ENCODE peak calls at places on chromosomes 3 and 15, in ten cellular contexts. One of them, this sample, is unnamed.

GRCh38 chr3:169454823-169455222 is 208.7 kb downstream of the MECOM start:
- DNase-seq in stomach: no peak
- DNase-seq in Peyer's patch: no peak
- DNase-seq in prostate gland: no peak
- DNase-seq in transverse colon: no peak
- DNase-seq in A549: no peak
- DNase-seq in thyroid gland: no peak
- DNase-seq in heart left ventricle: no peak
- DNase-seq in spleen: no peak
- DNase-seq in breast epithelium: no peak
- DNase-seq in this sample: no peak

GRCh38 chr3:174016186-174016585 is 618.6 kb downstream of the NLGN1 start:
- DNase-seq in thyroid gland: no peak
- DNase-seq in stomach: no peak
- DNase-seq in prostate gland: no peak
- DNase-seq in heart left ventricle: no peak
- DNase-seq in A549: no peak
- DNase-seq in Peyer's patch: no peak
- DNase-seq in transverse colon: no peak
- DNase-seq in spleen: no peak
- DNase-seq in breast epithelium: no peak
- DNase-seq in this sample: no peak

GRCh38 chr3:180351601-180352000 is 250.4 kb upstream of the TTC14 start:
- DNase-seq in Peyer's patch: no peak
- DNase-seq in stomach: no peak
- DNase-seq in transverse colon: no peak
- DNase-seq in thyroid gland: no peak
- DNase-seq in prostate gland: no peak
- DNase-seq in breast epithelium: no peak
- DNase-seq in A549: no peak
- DNase-seq in spleen: no peak
- DNase-seq in heart left ventricle: no peak
- DNase-seq in this sample: no peak

GRCh38 chr3:101377796-101378195 is 57.4 kb upstream of the IMPG2 start:
- DNase-seq in stomach: no peak
- DNase-seq in heart left ventricle: no peak
- DNase-seq in thyroid gland: no peak
- DNase-seq in spleen: no peak
- DNase-seq in A549: no peak
- DNase-seq in breast epithelium: no peak
- DNase-seq in Peyer's patch: no peak
- DNase-seq in transverse colon: no peak
- DNase-seq in prostate gland: no peak
- DNase-seq in this sample: no peak

GRCh38 chr3:40768536-40768935 is 243.8 kb downstream of the ZNF621 start:
- DNase-seq in A549: peak; percentile 12
- DNase-seq in thyroid gland: no peak
- DNase-seq in breast epithelium: no peak
- DNase-seq in prostate gland: no peak
- DNase-seq in transverse colon: no peak
- DNase-seq in heart left ventricle: no peak
- DNase-seq in spleen: no peak
- DNase-seq in Peyer's patch: no peak
- DNase-seq in stomach: no peak
- DNase-seq in this sample: no peak

GRCh38 chr15:47411733-47412530 is 305.4 kb upstream of the SEMA6D start:
- DNase-seq in transverse colon: no peak
- DNase-seq in breast epithelium: no peak
- DNase-seq in A549: no peak
- DNase-seq in heart left ventricle: no peak
- DNase-seq in prostate gland: peak; percentile 6
- DNase-seq in Peyer's patch: no peak
- DNase-seq in thyroid gland: no peak
- DNase-seq in spleen: no peak
- DNase-seq in stomach: no peak
- DNase-seq in this sample: no peak

GRCh38 chr3:44995142-44995770 is 19.2 kb downstream of the EXOSC7 start:
- DNase-seq in thyroid gland: peak; percentile 39
- DNase-seq in spleen: no peak
- DNase-seq in heart left ventricle: peak; percentile 41
- DNase-seq in prostate gland: no peak
- DNase-seq in breast epithelium: no peak
- DNase-seq in stomach: peak; percentile 37
- DNase-seq in transverse colon: no peak
- DNase-seq in Peyer's patch: no peak
- DNase-seq in A549: no peak
- DNase-seq in this sample: no peak

GRCh38 chr3:36928220-36928619 is 16.6 kb downstream of the TRANK1 start:
- DNase-seq in spleen: no peak
- DNase-seq in thyroid gland: no peak
- DNase-seq in heart left ventricle: no peak
- DNase-seq in A549: no peak
- DNase-seq in Peyer's patch: no peak
- DNase-seq in prostate gland: no peak
- DNase-seq in stomach: no peak
- DNase-seq in breast epithelium: no peak
- DNase-seq in transverse colon: no peak
- DNase-seq in this sample: no peak

GRCh38 chr15:96088592-96088991 is 241.9 kb upstream of the NR2F2 start:
- DNase-seq in breast epithelium: no peak
- DNase-seq in spleen: no peak
- DNase-seq in transverse colon: no peak
- DNase-seq in prostate gland: no peak
- DNase-seq in A549: no peak
- DNase-seq in heart left ventricle: no peak
- DNase-seq in Peyer's patch: no peak
- DNase-seq in stomach: no peak
- DNase-seq in thyroid gland: no peak
- DNase-seq in this sample: no peak

GRCh38 chr3:99901200-99901926 is 83.7 kb downstream of the CMSS1 start:
- DNase-seq in thyroid gland: no peak
- DNase-seq in heart left ventricle: no peak
- DNase-seq in breast epithelium: no peak
- DNase-seq in prostate gland: no peak
- DNase-seq in stomach: no peak
- DNase-seq in A549: peak; percentile 58
- DNase-seq in Peyer's patch: no peak
- DNase-seq in spleen: no peak
- DNase-seq in transverse colon: no peak
- DNase-seq in this sample: no peak

GRCh38 chr15:70241561-70242320 is 144.0 kb upstream of the TLE3 start:
- DNase-seq in heart left ventricle: no peak
- DNase-seq in transverse colon: peak; percentile 3
- DNase-seq in prostate gland: no peak
- DNase-seq in stomach: no peak
- DNase-seq in Peyer's patch: no peak
- DNase-seq in breast epithelium: no peak
- DNase-seq in A549: no peak
- DNase-seq in thyroid gland: no peak
- DNase-seq in spleen: peak; percentile 54
- DNase-seq in this sample: no peak

GRCh38 chr3:139491966-139492365 is 15.7 kb upstream of the RBP2 start:
- DNase-seq in transverse colon: no peak
- DNase-seq in prostate gland: no peak
- DNase-seq in spleen: no peak
- DNase-seq in A549: peak; percentile 3
- DNase-seq in breast epithelium: no peak
- DNase-seq in thyroid gland: no peak
- DNase-seq in heart left ventricle: no peak
- DNase-seq in stomach: no peak
- DNase-seq in Peyer's patch: no peak
- DNase-seq in this sample: no peak

GRCh38 chr3:69740103-69741021 is 1.1 kb downstream of the MITF start:
- DNase-seq in transverse colon: peak; percentile 59
- DNase-seq in prostate gland: peak; percentile 42
- DNase-seq in breast epithelium: peak; percentile 28
- DNase-seq in stomach: peak; percentile 68
- DNase-seq in heart left ventricle: peak; percentile 25
- DNase-seq in thyroid gland: peak; percentile 82
- DNase-seq in A549: no peak
- DNase-seq in Peyer's patch: peak; percentile 56
- DNase-seq in spleen: no peak
- DNase-seq in this sample: peak; percentile 82

GRCh38 chr3:138124689-138125420 is 7.3 kb downstream of the A4GNT start:
- DNase-seq in A549: no peak
- DNase-seq in transverse colon: no peak
- DNase-seq in thyroid gland: no peak
- DNase-seq in Peyer's patch: no peak
- DNase-seq in stomach: no peak
- DNase-seq in prostate gland: no peak
- DNase-seq in heart left ventricle: no peak
- DNase-seq in breast epithelium: no peak
- DNase-seq in spleen: no peak
- DNase-seq in this sample: no peak

GRCh38 chr15:55343168-55343567 is 24.1 kb downstream of the PIGB start:
- DNase-seq in spleen: no peak
- DNase-seq in stomach: no peak
- DNase-seq in A549: no peak
- DNase-seq in breast epithelium: peak; percentile 32
- DNase-seq in thyroid gland: peak; percentile 29
- DNase-seq in Peyer's patch: no peak
- DNase-seq in transverse colon: no peak
- DNase-seq in prostate gland: no peak
- DNase-seq in heart left ventricle: no peak
- DNase-seq in this sample: no peak

DNA sequence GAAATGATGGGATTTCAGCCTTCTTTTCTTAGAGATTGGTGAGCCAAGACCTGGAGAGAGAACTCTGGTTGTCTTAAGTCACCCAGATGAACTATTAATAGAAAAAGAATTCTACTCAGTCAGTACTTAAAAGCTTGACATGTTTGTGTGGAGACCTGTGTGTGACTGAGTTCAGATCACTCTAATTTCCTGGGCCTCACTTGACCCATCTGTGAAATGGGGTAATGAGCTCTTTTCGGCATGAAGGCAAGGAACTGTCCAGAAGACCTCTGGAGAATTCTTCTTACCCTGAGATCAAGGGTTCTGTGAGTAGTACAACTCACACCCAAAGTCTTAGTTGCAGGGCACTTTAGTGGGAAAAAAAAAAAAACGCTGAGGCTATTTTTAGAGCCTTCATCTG is 92.9 kb downstream of the LPP start:
- DNase-seq in breast epithelium: no peak
- DNase-seq in stomach: no peak
- DNase-seq in heart left ventricle: no peak
- DNase-seq in Peyer's patch: no peak
- DNase-seq in transverse colon: no peak
- DNase-seq in A549: no peak
- DNase-seq in prostate gland: no peak
- DNase-seq in spleen: no peak
- DNase-seq in thyroid gland: no peak
- DNase-seq in this sample: no peak
- H3K27ac ChIP-seq in breast epithelium: peak overlapping the region; percentile 8
- H3K27ac ChIP-seq in stomach: no peak overlapping the region
- H3K27ac ChIP-seq in heart left ventricle: no peak overlapping the region
- H3K27ac ChIP-seq in Peyer's patch: no peak overlapping the region
- H3K27ac ChIP-seq in transverse colon: peak overlapping the region; percentile 67
- H3K27ac ChIP-seq in A549: no peak overlapping the region
- H3K27ac ChIP-seq in prostate gland: no peak overlapping the region
- H3K27ac ChIP-seq in spleen: no peak overlapping the region
- H3K27ac ChIP-seq in thyroid gland: no peak overlapping the region
- H3K27ac ChIP-seq in this sample: no peak overlapping the region

DNA sequence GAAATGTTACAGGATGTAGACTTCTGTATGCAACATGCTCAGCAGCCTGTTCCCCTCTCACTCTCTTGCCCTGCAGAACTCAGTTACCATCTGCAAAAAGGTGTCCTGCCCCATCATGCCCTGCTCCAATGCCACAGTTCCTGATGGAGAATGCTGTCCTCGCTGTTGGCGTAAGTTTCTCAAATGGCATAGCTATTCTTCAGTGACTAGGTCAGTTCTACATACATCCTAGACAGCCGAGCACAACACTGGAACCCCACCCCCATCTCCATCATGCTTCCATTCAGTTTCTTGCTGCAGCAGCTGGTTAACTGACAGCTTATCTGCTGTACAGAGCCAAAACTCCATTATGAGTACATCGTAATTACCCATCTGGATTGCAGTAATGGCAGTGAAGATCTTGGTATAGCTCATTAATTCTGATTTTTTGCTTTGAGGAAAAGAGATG is 4.5 kb downstream of the THBS1 start:
- DNase-seq in spleen: no peak
- DNase-seq in thyroid gland: no peak
- DNase-seq in transverse colon: peak; percentile 13
- DNase-seq in heart left ventricle: no peak
- DNase-seq in breast epithelium: no peak
- DNase-seq in prostate gland: no peak
- DNase-seq in stomach: no peak
- DNase-seq in A549: no peak
- DNase-seq in Peyer's patch: no peak
- DNase-seq in this sample: no peak
- TF ChIP-seq POLR2A in spleen: peak; percentile 16
- TF ChIP-seq POLR2A in thyroid gland: no peak
- TF ChIP-seq POLR2A in transverse colon: no peak
- TF ChIP-seq POLR2A in heart left ventricle: no peak
- TF ChIP-seq POLR2A in breast epithelium: no peak
- TF ChIP-seq POLR2A in prostate gland: no peak
- TF ChIP-seq POLR2A in stomach: no peak
- TF ChIP-seq POLR2A in A549: no peak
- TF ChIP-seq POLR2A in Peyer's patch: no peak
- TF ChIP-seq POLR2A in this sample: no peak

DNA sequence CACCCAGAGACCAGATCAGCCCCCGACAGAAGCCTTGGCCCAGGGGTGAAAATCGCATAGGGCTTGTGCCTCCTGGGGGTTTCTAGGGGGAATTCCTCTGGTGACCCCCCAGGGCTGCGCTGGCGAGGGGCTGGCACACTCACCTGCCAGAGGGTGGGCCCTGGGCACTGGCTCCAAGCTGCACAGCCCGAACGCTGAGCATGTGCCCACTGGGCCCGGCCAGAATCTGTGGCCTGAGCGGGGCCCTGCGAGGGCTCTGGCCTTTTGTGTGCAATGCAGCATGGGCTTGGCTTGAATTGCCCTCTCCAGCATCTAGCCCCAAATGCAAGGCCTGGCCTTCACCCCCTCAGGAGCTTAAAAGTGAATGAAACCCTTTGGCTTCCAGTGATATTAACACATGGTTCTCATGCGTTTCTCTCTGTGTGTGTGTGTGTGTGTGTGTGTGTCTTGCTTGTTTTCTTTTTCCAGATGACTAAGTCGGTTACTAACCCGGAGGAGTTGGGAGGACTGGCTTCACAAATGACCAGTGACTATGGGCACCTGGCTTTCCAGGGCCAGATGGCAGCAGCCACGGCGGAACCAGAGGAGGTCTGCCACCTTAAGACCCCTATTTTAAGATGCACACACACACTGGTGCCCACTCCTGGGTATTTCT is 259.1 kb upstream of the TPM1 start:
- DNase-seq in Peyer's patch: no peak
- DNase-seq in prostate gland: no peak
- DNase-seq in transverse colon: no peak
- DNase-seq in stomach: no peak
- DNase-seq in heart left ventricle: no peak
- DNase-seq in A549: peak; percentile 56
- DNase-seq in thyroid gland: no peak
- DNase-seq in breast epithelium: no peak
- DNase-seq in spleen: no peak
- DNase-seq in this sample: no peak
- H3K4me1 ChIP-seq in Peyer's patch: no peaks in the 10 kb centered on the region
- H3K4me1 ChIP-seq in prostate gland: no peaks in the 10 kb centered on the region
- H3K4me1 ChIP-seq in transverse colon: peaks cover 4% of the 10 kb centered on the region
- H3K4me1 ChIP-seq in stomach: no peaks in the 10 kb centered on the region
- H3K4me1 ChIP-seq in heart left ventricle: peaks cover 44% of the 10 kb centered on the region
- H3K4me1 ChIP-seq in A549: peaks cover 42% of the 10 kb centered on the region
- H3K4me1 ChIP-seq in thyroid gland: peaks cover 35% of the 10 kb centered on the region
- H3K4me1 ChIP-seq in breast epithelium: peaks cover 5% of the 10 kb centered on the region
- H3K4me1 ChIP-seq in spleen: peaks cover 39% of the 10 kb centered on the region
- H3K4me1 ChIP-seq in this sample: peaks cover 22% of the 10 kb centered on the region

GRCh38 chr3:62161306-62161705 is 212.0 kb downstream of the FEZF2 start:
- DNase-seq in Peyer's patch: no peak
- DNase-seq in prostate gland: no peak
- DNase-seq in spleen: no peak
- DNase-seq in A549: no peak
- DNase-seq in stomach: no peak
- DNase-seq in thyroid gland: no peak
- DNase-seq in heart left ventricle: peak; percentile 29
- DNase-seq in transverse colon: no peak
- DNase-seq in breast epithelium: no peak
- DNase-seq in this sample: peak; percentile 56
- H3K27ac ChIP-seq in Peyer's patch: no peak overlapping the region
- H3K27ac ChIP-seq in prostate gland: peak overlapping the region; percentile 34
- H3K27ac ChIP-seq in spleen: no peak overlapping the region
- H3K27ac ChIP-seq in A549: no peak overlapping the region
- H3K27ac ChIP-seq in stomach: no peak overlapping the region
- H3K27ac ChIP-seq in thyroid gland: no peak overlapping the region
- H3K27ac ChIP-seq in heart left ventricle: peak overlapping the region; percentile 91
- H3K27ac ChIP-seq in transverse colon: no peak overlapping the region
- H3K27ac ChIP-seq in breast epithelium: no peak overlapping the region
- H3K27ac ChIP-seq in this sample: no peak overlapping the region

This sample was measured in body of pancreas.